ENCODE peak calls at places on chromosomes 4 and X, in seven cellular contexts. G, Y, T, J, L, N and M are unnamed samples.
A peak's percentile ranks its signal among the peaks of the same experiment; 100 is the strongest.

GRCh38 chr4:186838295-186838694 is 114.6 kb upstream of the FAT1 start:
- DNase-seq in G (no peak), Y (no peak), T (no peak), J (no peak), L (no peak), N (no peak), M (no peak)

GRCh38 chr4:52263612-52264011 is 212.5 kb downstream of the SPATA18 start:
- DNase-seq in G (no peak), Y (no peak), T (no peak), J (no peak), L (no peak), N (no peak), M (no peak)

GRCh38 chr4:177118596-177118995 is 191.1 kb upstream of the NEIL3 start:
- DNase-seq in G (peak; percentile 81), Y (peak; percentile 61), T (no peak), J (no peak), L (peak; percentile 15), N (no peak), M (no peak)

GRCh38 chr4:78517050-78517652 is 34.4 kb upstream of the ANXA3 start:
- DNase-seq in G (no peak), Y (no peak), T (no peak), J (peak; percentile 34), L (no peak), N (no peak), M (peak; percentile 31)

GRCh38 chr4:111231281-111231680 is 608.4 kb upstream of the PITX2 start:
- DNase-seq in G (no peak), Y (no peak), T (no peak), J (no peak), L (no peak), N (no peak), M (no peak)

GRCh38 chrX:13196778-13197177 is 123.1 kb downstream of the ATXN3L start:
- DNase-seq in G (no peak), Y (no peak), T (no peak), J (no peak), L (no peak), N (no peak), M (no peak)

GRCh38 chr4:72376901-72377300 is 192.1 kb downstream of the ADAMTS3 start:
- DNase-seq in G (no peak), Y (no peak), T (no peak), J (no peak), L (no peak), N (no peak), M (peak; percentile 32)

GRCh38 chr4:47933798-47934197 is 19.4 kb upstream of the NFXL1 start:
- DNase-seq in G (no peak), Y (no peak), T (no peak), J (peak; percentile 39), L (no peak), N (no peak), M (peak; percentile 42)

GRCh38 chr4:156328882-156329281 is 375.2 kb upstream of the CTSO start:
- DNase-seq in G (no peak), Y (no peak), T (no peak), J (no peak), L (no peak), N (no peak), M (no peak)

GRCh38 chrX:100643943-100644587 is at the start of gene SRPX2:
- DNase-seq in G (peak; percentile 85), Y (peak; percentile 60), T (peak; percentile 63), J (no peak), L (peak; percentile 21), N (no peak), M (no peak)

GRCh38 chrX:103685396-103685795 is 1.1 kb downstream of the MORF4L2 start:
- DNase-seq in G (no peak), Y (no peak), T (no peak), J (no peak), L (no peak), N (no peak), M (no peak)

GRCh38 chr4:60315586-60315985 is 884.5 kb upstream of the ADGRL3 start:
- DNase-seq in G (no peak), Y (no peak), T (no peak), J (no peak), L (no peak), N (no peak), M (no peak)

GRCh38 chr4:20462426-20463175 is 210.9 kb downstream of the SLIT2 start:
- DNase-seq in G (no peak), Y (no peak), T (no peak), J (no peak), L (no peak), N (no peak), M (no peak)

GRCh38 chr4:152727784-152728183 is 48.0 kb upstream of the TMEM154 start:
- DNase-seq in G (no peak), Y (no peak), T (no peak), J (peak; percentile 37), L (no peak), N (no peak), M (no peak)

GRCh38 chr4:40515398-40516293 is 114.0 kb downstream of the RBM47 start:
- DNase-seq in G (no peak), Y (no peak), T (no peak), J (peak; percentile 34), L (no peak), N (peak; percentile 47), M (peak; percentile 98)

GRCh38 chr4:95102391-95102790 is 344.6 kb downstream of the BMPR1B start:
- DNase-seq in G (no peak), Y (no peak), T (no peak), J (peak; percentile 35), L (no peak), N (no peak), M (no peak)

GRCh38 chr4:109015413-109015810 is 252.6 kb upstream of the ETNPPL start:
- DNase-seq in G (no peak), Y (no peak), T (no peak), J (no peak), L (no peak), N (no peak), M (no peak)

GRCh38 chr4:74230902-74231499 is 73.1 kb downstream of the MTHFD2L start:
- DNase-seq in G (no peak), Y (no peak), T (no peak), J (no peak), L (no peak), N (no peak), M (peak; percentile 38)

GRCh38 chrX:46039526-46039925 is 505.7 kb downstream of the ZNF674 start:
- DNase-seq in G (no peak), Y (no peak), T (no peak), J (peak; percentile 8), L (no peak), N (no peak), M (no peak)

DNA sequence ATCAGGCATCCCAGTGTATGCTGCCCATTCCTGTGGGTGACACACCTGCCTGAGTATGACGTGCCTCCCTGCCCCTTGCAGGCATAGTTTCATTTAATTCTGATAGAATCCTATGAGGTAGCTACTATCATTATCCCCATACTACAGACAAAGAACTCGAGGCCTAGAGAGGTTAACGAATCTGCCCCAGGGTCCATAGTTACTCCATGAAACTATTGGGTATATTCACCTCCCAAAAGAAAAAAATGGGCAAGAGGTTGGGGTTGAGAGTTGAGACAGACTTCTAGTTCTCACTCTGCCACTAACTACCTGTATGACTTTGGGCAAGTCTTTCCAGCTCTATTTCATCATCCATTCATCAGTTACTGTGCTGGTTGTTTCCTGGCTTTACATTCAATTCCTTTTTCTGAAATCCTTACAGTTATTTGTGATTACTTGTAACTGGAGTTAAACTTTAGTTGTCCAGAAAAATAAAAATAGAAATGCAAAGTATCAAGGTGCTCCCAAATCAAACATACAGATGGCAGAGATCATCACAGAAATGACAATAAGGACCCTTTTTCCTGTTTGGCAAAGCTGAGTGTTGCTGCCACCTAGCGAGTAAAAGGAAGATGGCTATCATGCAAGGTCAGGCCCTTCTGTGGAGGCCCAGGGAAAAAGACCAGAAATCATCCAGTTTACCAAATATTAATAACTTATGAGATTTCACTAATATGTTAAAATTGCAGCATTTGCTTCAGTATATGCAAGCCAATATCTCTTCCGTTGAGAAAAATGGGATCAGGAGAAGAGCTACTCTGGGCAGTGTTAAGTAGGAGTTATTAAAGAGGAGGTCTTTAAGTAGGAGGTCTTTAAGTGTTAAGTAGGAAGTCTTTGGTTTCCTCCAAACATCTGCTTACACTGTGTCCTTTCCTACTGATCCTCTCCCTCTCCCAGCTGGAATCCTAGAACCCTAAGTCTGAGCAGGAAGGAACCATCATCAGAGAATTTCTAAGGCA is 17.1 kb upstream of the MAP7D3 start:
- DNase-seq in G (no peak), Y (peak; percentile 61), T (peak; percentile 7), J (peak; percentile 29), L (no peak), N (peak; percentile 39), M (peak; percentile 25)
- H3K27me3 ChIP-seq in G (no peaks in the 10 kb centered on the region), Y (no peaks in the 10 kb centered on the region), T (no peaks in the 10 kb centered on the region), J (no peaks in the 10 kb centered on the region), L (no peaks in the 10 kb centered on the region), N (no peaks in the 10 kb centered on the region), M (no peaks in the 10 kb centered on the region)

GRCh38 chr4:81359207-81359606 is 112.5 kb downstream of the RASGEF1B start:
- DNase-seq in G (no peak), Y (no peak), T (no peak), J (no peak), L (no peak), N (no peak), M (no peak)

GRCh38 chr4:81355136-81355535 is 116.6 kb downstream of the RASGEF1B start:
- DNase-seq in G (no peak), Y (no peak), T (no peak), J (no peak), L (no peak), N (no peak), M (no peak)

GRCh38 chr4:81358173-81358572 is 113.5 kb downstream of the RASGEF1B start:
- DNase-seq in G (no peak), Y (no peak), T (no peak), J (no peak), L (no peak), N (no peak), M (peak; percentile 25)

DNA sequence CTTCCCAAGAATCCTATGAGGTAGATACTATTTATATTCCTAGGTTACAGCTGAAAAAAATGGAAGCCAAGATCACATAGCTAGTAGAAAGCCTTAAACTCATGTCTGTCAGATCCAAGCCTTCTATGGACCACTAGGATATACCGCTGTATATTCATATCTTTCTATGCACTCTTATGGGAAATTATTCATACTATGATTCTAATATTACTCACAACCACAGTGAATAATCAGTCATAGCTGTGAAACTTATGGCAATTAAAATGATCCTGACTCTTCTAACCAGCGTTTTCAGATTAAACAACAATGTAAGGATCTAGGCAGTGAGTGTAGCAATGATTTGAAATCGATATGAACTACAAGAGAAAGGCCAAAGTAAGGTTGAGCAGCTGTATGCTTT is 111.0 kb downstream of the RASGEF1B start:
- DNase-seq in G (no peak), Y (no peak), T (no peak), J (no peak), L (no peak), N (no peak), M (no peak)
- H3K27me3 ChIP-seq in G (no peaks in the 10 kb centered on the region), Y (peaks cover 3% of the 10 kb centered on the region), T (peaks cover 4% of the 10 kb centered on the region), J (no peaks in the 10 kb centered on the region), L (peaks cover 11% of the 10 kb centered on the region), N (no peaks in the 10 kb centered on the region), M (no peaks in the 10 kb centered on the region)

DNA sequence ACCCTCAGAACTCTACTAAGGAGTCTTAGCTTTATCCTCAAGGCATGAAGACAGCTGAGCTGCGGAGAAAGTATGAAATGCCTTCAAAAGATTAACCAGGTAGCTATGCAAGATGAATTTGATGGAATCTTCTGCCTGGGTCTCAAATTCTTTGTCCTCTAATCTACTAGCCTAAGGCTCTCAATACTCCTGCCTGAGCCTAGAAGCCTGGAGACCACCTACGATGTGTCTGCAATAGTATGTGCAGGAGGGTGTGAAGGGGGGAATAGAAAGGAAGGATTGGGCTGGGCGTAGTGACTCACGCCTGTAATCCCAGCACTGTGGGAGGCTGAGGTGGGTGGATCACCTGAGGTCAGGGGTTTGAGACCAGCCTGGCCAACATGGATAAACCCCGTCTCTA is 178.2 kb upstream of the GPC4 start:
- DNase-seq in G (no peak), Y (no peak), T (no peak), J (peak; percentile 30), L (no peak), N (no peak), M (no peak)
- H3K27me3 ChIP-seq in G (no peaks in the 10 kb centered on the region), Y (peaks cover 14% of the 10 kb centered on the region), T (no peaks in the 10 kb centered on the region), J (no peaks in the 10 kb centered on the region), L (no peaks in the 10 kb centered on the region), N (no peaks in the 10 kb centered on the region), M (no peaks in the 10 kb centered on the region)

GRCh38 chr4:105683038-105683437 is 25.5 kb downstream of the INTS12 start:
- DNase-seq in G (no peak), Y (no peak), T (no peak), J (no peak), L (no peak), N (no peak), M (no peak)
- H3K27me3 ChIP-seq in G (no peaks in the 10 kb centered on the region), Y (no peaks in the 10 kb centered on the region), T (no peaks in the 10 kb centered on the region), J (no peaks in the 10 kb centered on the region), L (no peaks in the 10 kb centered on the region), N (no peaks in the 10 kb centered on the region), M (no peaks in the 10 kb centered on the region)